ENCODE peak calls at places on chromosome 21, in six cellular contexts. D is esophagus muscularis mucosa, F is suprapubic skin, P is breast epithelium, V is HepG2, Y is transverse colon. H is an unnamed sample.

GRCh38 chr21:46518983-46519583 is 60.4 kb downstream of the DIP2A start:
- DNase-seq in P (no peak), V (no peak), Y (no peak), F (no peak), D (no peak), H (no peak)

GRCh38 chr21:36860736-36861594 is 105.5 kb downstream of the HLCS start:
- DNase-seq in V (peak; percentile 72), P (no peak), D (no peak), F (no peak), Y (no peak), H (no peak)

GRCh38 chr21:39022901-39023693 is 160.2 kb downstream of the PSMG1 start:
- DNase-seq in F (no peak), P (peak; percentile 85), V (peak; percentile 37), Y (no peak), D (no peak), H (no peak)

GRCh38 chr21:43262427-43262826 is 93.6 kb downstream of the CRYAA start:
- DNase-seq in P (no peak), F (no peak), V (no peak), Y (no peak), D (peak; percentile 96), H (no peak)

GRCh38 chr21:19228241-19228640 is 824.7 kb upstream of the TMPRSS15 start:
- DNase-seq in Y (no peak), P (no peak), D (no peak), F (no peak), V (no peak), H (no peak)

GRCh38 chr21:29238967-29239289 is 59.8 kb upstream of the BACH1 start:
- DNase-seq in F (no peak), D (no peak), V (no peak), P (no peak), Y (no peak), H (no peak)

GRCh38 chr21:34803792-34804440 is 135.1 kb downstream of the CLIC6 start:
- DNase-seq in V (no peak), D (no peak), P (no peak), Y (no peak), F (no peak), H (no peak)

GRCh38 chr21:18384771-18385170 is 18.8 kb downstream of the TMPRSS15 start:
- DNase-seq in V (no peak), Y (no peak), D (no peak), F (no peak), P (no peak), H (no peak)

GRCh38 chr21:31326478-31327247 is 17.4 kb downstream of the TIAM1 start:
- DNase-seq in Y (peak; percentile 18), V (no peak), P (no peak), D (no peak), F (no peak), H (no peak)

GRCh38 chr21:39336457-39337008 is 12.4 kb downstream of the HMGN1 start:
- DNase-seq in F (no peak), P (no peak), V (peak; percentile 68), Y (no peak), D (no peak), H (no peak)

GRCh38 chr21:19244502-19245187 is 841.1 kb upstream of the TMPRSS15 start:
- DNase-seq in F (no peak), V (no peak), D (no peak), Y (no peak), P (no peak), H (no peak)

GRCh38 chr21:38979271-38980196 is 173.8 kb downstream of the ETS2 start:
- DNase-seq in Y (no peak), F (no peak), P (no peak), D (no peak), V (no peak), H (no peak)

GRCh38 chr21:36188081-36188681 is 31.6 kb downstream of the DOP1B start:
- DNase-seq in V (peak; percentile 50), D (no peak), Y (peak; percentile 79), P (peak; percentile 24), F (peak; percentile 82), H (peak; percentile 69)

GRCh38 chr21:40173833-40174232 is 306.6 kb downstream of the PCP4 start:
- DNase-seq in D (no peak), V (no peak), Y (no peak), F (no peak), P (no peak), H (no peak)

GRCh38 chr21:37562920-37563640 is 196.5 kb downstream of the DYRK1A start:
- DNase-seq in Y (peak; percentile 41), F (no peak), V (no peak), P (no peak), D (peak; percentile 90), H (peak; percentile 25)

GRCh38 chr21:25409992-25410391 is 197.3 kb downstream of the MRPL39 start:
- DNase-seq in D (no peak), F (no peak), Y (no peak), V (no peak), P (no peak), H (no peak)

GRCh38 chr21:20353351-20353750 is 644.9 kb upstream of the NCAM2 start:
- DNase-seq in V (no peak), F (no peak), D (no peak), P (no peak), Y (no peak), H (peak; percentile 4)

GRCh38 chr21:29387598-29387997 is 88.9 kb downstream of the BACH1 start:
- DNase-seq in D (no peak), P (no peak), F (no peak), V (no peak), Y (no peak), H (no peak)

GRCh38 chr21:28675265-28676041 is 317.2 kb downstream of the LTN1 start:
- DNase-seq in F (no peak), P (no peak), V (no peak), D (no peak), Y (no peak), H (no peak)

GRCh38 chr21:44332965-44333364 is 6.2 kb downstream of the CFAP410 start:
- DNase-seq in V (no peak), F (no peak), D (no peak), P (no peak), Y (no peak), H (no peak)

GRCh38 chr21:44334637-44335030 is 4.6 kb downstream of the CFAP410 start:
- DNase-seq in D (no peak), Y (no peak), V (no peak), F (no peak), P (no peak), H (no peak)

GRCh38 chr21:44332383-44332782 is 6.8 kb downstream of the CFAP410 start:
- DNase-seq in D (no peak), F (no peak), P (no peak), V (no peak), Y (no peak), H (no peak)

GRCh38 chr21:44335266-44336059 is 3.7 kb downstream of the CFAP410 start:
- DNase-seq in Y (no peak), D (no peak), P (no peak), V (no peak), F (no peak), H (no peak)

DNA sequence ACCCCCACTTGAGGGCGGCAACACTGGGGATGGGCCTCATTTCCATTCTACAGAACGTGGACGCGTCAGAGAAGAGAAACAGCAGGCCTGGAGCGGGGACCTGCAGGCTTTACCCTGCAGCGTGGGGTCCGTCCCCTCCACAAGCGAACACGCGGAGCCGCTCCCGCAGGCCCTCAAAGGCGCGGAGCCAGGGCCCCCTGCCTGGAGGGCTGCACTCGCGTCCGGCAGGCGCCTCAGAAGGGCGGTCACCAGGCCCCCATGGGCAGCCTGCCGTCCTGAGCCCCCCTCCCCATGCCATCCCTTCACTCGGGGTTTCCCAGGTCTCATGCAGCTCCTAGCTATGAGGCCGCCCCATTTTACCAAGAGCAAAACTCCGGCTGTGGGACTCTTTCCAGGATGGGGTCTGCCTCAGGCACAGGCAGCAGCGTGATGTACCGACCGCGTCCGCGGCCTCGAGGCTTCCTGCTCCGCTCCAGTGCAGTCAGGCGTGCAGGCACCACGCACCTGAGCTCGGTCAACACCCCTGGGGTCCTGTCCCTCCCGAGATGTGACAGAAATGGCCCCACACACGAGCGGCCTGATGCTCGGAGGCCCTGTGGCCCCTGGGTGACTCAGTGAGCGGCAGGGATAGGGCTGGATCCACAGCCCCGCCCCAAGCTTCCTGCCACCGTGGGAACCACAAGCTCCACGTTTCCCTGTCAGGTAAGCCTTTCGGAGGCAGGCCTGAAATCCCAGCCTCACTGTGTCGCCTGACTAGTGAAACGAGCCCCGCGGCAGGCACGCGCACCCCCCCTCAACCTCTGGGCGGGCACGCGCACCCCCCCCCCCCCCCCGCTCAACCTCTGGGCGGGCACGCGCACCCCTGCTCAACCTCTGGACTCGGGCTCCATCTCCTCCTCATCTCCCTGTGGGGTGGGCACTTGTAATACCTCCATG is 5.2 kb downstream of the CFAP410 start:
- DNase-seq in D (no peak), F (no peak), P (no peak), Y (no peak), V (no peak), H (no peak)
- TF ChIP-seq POLR2A in D (no peak), F (no peak), P (no peak), Y (no peak), V (no peak), H (no peak)

DNA sequence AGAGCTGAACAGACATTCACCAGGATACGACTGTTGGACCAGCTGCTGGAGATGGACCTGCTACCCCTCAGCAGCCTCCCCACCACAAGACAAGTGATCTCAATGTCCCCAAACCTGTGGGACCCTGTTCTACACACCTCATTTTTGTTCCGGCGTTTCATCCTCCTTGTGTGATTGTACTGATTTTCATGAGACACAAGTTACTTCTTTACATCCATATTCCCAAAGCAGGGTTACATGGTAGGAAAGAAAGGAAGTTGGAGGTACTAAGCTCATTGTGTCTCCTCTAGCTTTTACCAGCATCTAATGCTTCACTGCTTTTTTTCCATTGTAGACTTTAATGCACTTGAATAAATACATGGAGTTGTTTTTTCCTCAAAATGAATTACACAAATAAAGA is 8.7 kb downstream of the ADAMTS1 start:
- DNase-seq in D (no peak), V (no peak), Y (no peak), P (no peak), F (no peak), H (no peak)
- TF ChIP-seq POLR2AphosphoS5 in D (no peak), V (no peak), Y (peak; percentile 26), P (no peak), F (no peak), H (no peak)

GRCh38 chr21:33374080-33374873 is 28.9 kb upstream of the IFNGR2 start:
- DNase-seq in V (peak; percentile 39), F (peak; percentile 47), D (no peak), Y (peak; percentile 70), P (no peak), H (peak; percentile 37)
- H3K4me1 ChIP-seq in V (peaks cover 12% of the 10 kb centered on the region), F (peaks cover 31% of the 10 kb centered on the region), D (no peaks in the 10 kb centered on the region), Y (no peaks in the 10 kb centered on the region), P (no peaks in the 10 kb centered on the region), H (no peaks in the 10 kb centered on the region)

DNA sequence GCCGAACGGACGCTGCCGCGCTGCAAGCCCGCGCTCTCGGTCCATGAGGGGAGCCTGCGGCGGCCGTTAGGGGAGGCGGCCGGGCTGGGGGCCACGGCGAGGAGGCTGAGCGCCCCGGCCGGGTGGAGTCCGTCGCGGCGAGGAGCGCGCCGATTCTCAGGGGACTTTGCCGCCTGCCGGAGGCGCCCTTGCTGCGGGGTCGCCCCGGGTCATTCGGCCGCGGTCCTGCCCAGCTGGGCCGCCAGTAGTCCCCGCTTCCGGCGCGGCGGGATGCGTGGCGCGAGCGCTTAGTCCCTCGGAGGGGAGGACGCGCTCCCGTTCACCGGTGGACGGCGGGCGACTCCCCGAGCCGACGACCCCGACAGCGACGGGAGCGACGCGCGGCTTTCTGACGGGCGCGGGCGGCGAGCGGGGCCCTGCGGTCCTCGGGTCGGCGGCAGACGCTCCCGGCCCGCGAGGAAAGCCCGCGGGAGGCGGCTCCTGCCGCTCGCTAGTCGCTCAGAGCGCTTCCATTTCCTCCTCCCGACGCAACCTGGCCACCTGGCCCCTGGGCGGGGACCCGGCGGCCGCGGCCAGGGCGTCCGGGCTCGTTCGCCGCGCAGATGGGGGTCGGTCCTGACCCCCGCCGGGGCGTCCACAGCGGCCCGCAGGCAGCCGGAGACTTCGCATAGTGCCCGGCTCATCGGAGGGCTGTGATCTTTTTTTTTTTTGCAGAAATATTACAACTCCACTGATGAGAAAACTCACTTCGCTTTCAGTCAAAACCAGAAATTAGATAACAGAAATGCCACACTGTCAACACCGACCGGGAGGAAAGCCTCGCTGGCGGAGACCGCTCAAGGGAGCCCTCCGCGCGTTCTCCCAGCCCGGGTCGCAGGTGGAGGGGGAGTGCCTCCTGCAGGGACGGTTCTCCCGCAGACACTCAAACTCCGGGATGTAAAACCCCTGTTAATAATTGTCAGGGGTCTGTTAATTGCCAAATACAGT is 640 bp upstream of the ZBTB21 start:
- DNase-seq in Y (peak; percentile 48), P (peak; percentile 17), F (peak; percentile 74), V (peak; percentile 20), D (peak; percentile 89), H (peak; percentile 43)
- TF ChIP-seq POLR2A in Y (peak; percentile 7), P (no peak), F (no peak), V (peak; percentile 84), D (no peak), H (peak; percentile 31)

H was measured in prostate gland.